ENCODE peak calls at places on chromosomes 16 and 17, in five cellular contexts. One of them, this sample, is unnamed.

GRCh38 chr17:39194089-39194984 is 3.1 kb downstream of the CACNB1 start:
- DNase-seq in natural killer cell: no peak
- DNase-seq in kidney epithelial cell: no peak
- DNase-seq in lower leg skin: no peak
- DNase-seq in GM23338: peak; percentile 75
- DNase-seq in this sample: peak; percentile 62

GRCh38 chr17:77308768-77309726 is 168.3 kb downstream of the SEC14L1 start:
- DNase-seq in natural killer cell: no peak
- DNase-seq in kidney epithelial cell: no peak
- DNase-seq in lower leg skin: peak; percentile 93
- DNase-seq in GM23338: no peak
- DNase-seq in this sample: no peak

GRCh38 chr16:88118376-88118775 is 167.1 kb downstream of the BANP start:
- DNase-seq in natural killer cell: no peak
- DNase-seq in kidney epithelial cell: no peak
- DNase-seq in lower leg skin: no peak
- DNase-seq in GM23338: no peak
- DNase-seq in this sample: no peak

GRCh38 chr16:85464342-85465305 is 148.5 kb upstream of the GSE1 start:
- DNase-seq in natural killer cell: no peak
- DNase-seq in kidney epithelial cell: no peak
- DNase-seq in lower leg skin: no peak
- DNase-seq in GM23338: no peak
- DNase-seq in this sample: no peak

GRCh38 chr17:36127199-36127881 is 23.7 kb downstream of the CCL4 start:
- DNase-seq in natural killer cell: no peak
- DNase-seq in kidney epithelial cell: no peak
- DNase-seq in lower leg skin: peak; percentile 68
- DNase-seq in GM23338: no peak
- DNase-seq in this sample: no peak

GRCh38 chr16:89798832-89799370 is 17.5 kb downstream of the FANCA start:
- DNase-seq in natural killer cell: no peak
- DNase-seq in kidney epithelial cell: no peak
- DNase-seq in lower leg skin: no peak
- DNase-seq in GM23338: no peak
- DNase-seq in this sample: no peak

GRCh38 chr16:77298638-77299360 is 99.6 kb downstream of the SYCE1L start:
- DNase-seq in natural killer cell: no peak
- DNase-seq in kidney epithelial cell: peak; percentile 98
- DNase-seq in lower leg skin: no peak
- DNase-seq in GM23338: no peak
- DNase-seq in this sample: no peak

GRCh38 chr17:68910789-68911431 is 44.3 kb downstream of the ABCA8 start:
- DNase-seq in natural killer cell: no peak
- DNase-seq in kidney epithelial cell: no peak
- DNase-seq in lower leg skin: no peak
- DNase-seq in GM23338: no peak
- DNase-seq in this sample: no peak

GRCh38 chr17:63631626-63632025 is 9.4 kb downstream of the MAP3K3 start:
- DNase-seq in natural killer cell: no peak
- DNase-seq in kidney epithelial cell: no peak
- DNase-seq in lower leg skin: no peak
- DNase-seq in GM23338: peak; percentile 19
- DNase-seq in this sample: no peak

GRCh38 chr16:72847187-72848044 is 200.5 kb downstream of the ZFHX3 start:
- DNase-seq in natural killer cell: no peak
- DNase-seq in kidney epithelial cell: no peak
- DNase-seq in lower leg skin: peak; percentile 80
- DNase-seq in GM23338: peak; percentile 73
- DNase-seq in this sample: peak; percentile 57

GRCh38 chr16:69112285-69113129 is 7.1 kb downstream of the HAS3 start:
- DNase-seq in natural killer cell: peak; percentile 29
- DNase-seq in kidney epithelial cell: no peak
- DNase-seq in lower leg skin: peak; percentile 82
- DNase-seq in GM23338: peak; percentile 87
- DNase-seq in this sample: peak; percentile 60

GRCh38 chr16:73949574-73950348 is 346.9 kb upstream of the PSMD7 start:
- DNase-seq in natural killer cell: no peak
- DNase-seq in kidney epithelial cell: peak; percentile 16
- DNase-seq in lower leg skin: no peak
- DNase-seq in GM23338: no peak
- DNase-seq in this sample: no peak

GRCh38 chr16:89300311-89300975 is 82.9 kb downstream of the ZNF778 start:
- DNase-seq in natural killer cell: no peak
- DNase-seq in kidney epithelial cell: no peak
- DNase-seq in lower leg skin: no peak
- DNase-seq in GM23338: no peak
- DNase-seq in this sample: no peak

GRCh38 chr17:44473367-44473766 is 29.8 kb downstream of the GPATCH8 start:
- DNase-seq in natural killer cell: no peak
- DNase-seq in kidney epithelial cell: peak; percentile 12
- DNase-seq in lower leg skin: no peak
- DNase-seq in GM23338: no peak
- DNase-seq in this sample: no peak

GRCh38 chr16:81329947-81330346 is 15.2 kb downstream of the GAN start:
- DNase-seq in natural killer cell: no peak
- DNase-seq in kidney epithelial cell: no peak
- DNase-seq in lower leg skin: no peak
- DNase-seq in GM23338: no peak
- DNase-seq in this sample: no peak

GRCh38 chr17:33647976-33648375 is 354.9 kb upstream of the ASIC2 start:
- DNase-seq in natural killer cell: no peak
- DNase-seq in kidney epithelial cell: no peak
- DNase-seq in lower leg skin: peak; percentile 77
- DNase-seq in GM23338: peak; percentile 67
- DNase-seq in this sample: no peak
- TF ChIP-seq CTCF in natural killer cell: no peak
- TF ChIP-seq CTCF in kidney epithelial cell: peak; percentile 38
- TF ChIP-seq CTCF in lower leg skin: no peak
- TF ChIP-seq CTCF in GM23338: peak; percentile 76
- TF ChIP-seq CTCF in this sample: peak; percentile 37

DNA sequence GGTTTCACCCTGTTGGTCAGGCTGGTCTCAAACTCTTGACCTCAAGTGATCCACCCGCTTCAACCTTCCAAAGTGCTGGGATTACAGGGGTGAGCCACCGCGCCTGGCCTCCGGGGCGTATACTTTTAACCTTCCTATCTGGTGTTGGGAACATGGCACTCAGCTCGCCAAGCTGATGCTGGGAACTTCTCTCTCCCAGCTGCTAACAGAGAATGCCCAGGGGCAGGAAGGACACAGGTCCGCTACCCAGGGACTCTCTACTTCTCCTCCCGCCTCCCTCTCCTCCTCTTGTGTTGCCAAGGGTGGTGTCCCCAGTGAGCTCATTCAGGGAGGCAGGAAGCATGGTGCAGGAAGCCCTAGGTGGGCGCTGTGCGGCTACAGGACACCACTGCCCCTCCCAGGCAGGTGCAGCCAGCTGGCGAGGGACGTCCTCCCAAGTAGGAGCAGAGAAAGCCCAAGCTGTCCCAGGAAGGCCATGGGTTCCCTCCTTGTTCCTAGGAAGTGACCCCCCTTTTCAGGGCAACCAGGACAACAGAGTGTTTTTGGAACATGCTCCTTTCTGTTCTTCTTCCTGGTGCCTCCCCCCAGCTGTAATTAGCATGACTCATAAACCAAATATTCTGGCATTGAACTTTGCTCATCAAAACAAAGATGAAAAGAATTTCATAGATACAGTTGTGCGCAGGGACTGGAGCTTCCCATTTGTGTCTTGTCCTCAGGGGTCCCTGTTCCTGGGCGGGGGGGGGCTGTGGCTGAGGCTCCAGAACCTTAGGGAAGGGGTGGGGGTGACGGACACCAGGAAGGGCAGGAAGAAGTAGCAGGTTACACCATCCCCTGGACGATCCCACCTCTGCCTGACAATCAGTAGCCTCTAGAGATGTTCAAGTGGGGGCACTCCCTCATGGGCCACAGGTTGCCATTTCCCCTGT is 2.6 kb downstream of the C1QTNF1 start:
- DNase-seq in natural killer cell: no peak
- DNase-seq in kidney epithelial cell: no peak
- DNase-seq in lower leg skin: peak; percentile 90
- DNase-seq in GM23338: no peak
- DNase-seq in this sample: no peak
- TF ChIP-seq CTCF in natural killer cell: no peak
- TF ChIP-seq CTCF in kidney epithelial cell: no peak
- TF ChIP-seq CTCF in lower leg skin: no peak
- TF ChIP-seq CTCF in GM23338: no peak
- TF ChIP-seq CTCF in this sample: no peak

DNA sequence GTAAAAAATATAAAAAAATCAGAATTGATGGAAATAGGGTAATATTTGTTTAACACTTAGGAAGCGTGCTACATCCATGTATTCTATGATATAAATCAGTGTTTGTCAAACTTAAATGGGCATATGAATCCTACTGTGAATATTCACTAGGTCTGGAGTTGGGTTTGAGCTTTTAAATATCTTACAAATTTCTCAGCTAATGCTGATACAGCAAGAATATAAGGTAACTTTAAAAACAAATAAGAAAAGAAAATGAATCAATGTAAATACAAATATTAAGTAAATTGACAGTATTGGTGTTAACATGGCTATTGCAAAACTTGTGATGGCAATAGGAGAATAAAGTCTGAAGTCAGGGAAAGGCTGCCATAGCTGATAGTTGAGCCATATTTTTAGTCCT is 3.6 kb downstream of the MYH13 start:
- DNase-seq in natural killer cell: no peak
- DNase-seq in kidney epithelial cell: no peak
- DNase-seq in lower leg skin: no peak
- DNase-seq in GM23338: no peak
- DNase-seq in this sample: no peak
- TF ChIP-seq CTCF in natural killer cell: no peak
- TF ChIP-seq CTCF in kidney epithelial cell: no peak
- TF ChIP-seq CTCF in lower leg skin: no peak
- TF ChIP-seq CTCF in GM23338: no peak
- TF ChIP-seq CTCF in this sample: no peak

DNA sequence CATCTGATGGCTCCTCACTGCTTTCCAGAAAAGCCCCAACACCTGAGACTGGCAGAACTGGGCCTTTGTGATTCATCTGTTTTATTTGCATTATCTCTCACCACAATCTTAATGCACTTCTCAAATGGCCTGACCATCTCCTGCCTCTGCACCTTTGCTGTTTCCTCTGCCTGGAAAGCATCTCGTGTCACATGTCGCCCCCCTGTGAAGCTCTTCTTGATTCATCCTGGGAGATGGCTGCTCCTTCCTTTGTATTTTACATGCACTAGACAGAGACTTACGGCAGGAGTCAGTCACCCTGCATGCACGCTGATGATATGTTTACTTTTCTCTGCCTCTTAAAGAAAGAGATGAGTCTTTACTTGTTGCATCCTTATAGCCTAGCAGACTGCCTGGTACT is 30.0 kb downstream of the HNF1B start:
- DNase-seq in natural killer cell: no peak
- DNase-seq in kidney epithelial cell: no peak
- DNase-seq in lower leg skin: no peak
- DNase-seq in GM23338: no peak
- DNase-seq in this sample: no peak
- TF ChIP-seq CTCF in natural killer cell: no peak
- TF ChIP-seq CTCF in kidney epithelial cell: no peak
- TF ChIP-seq CTCF in lower leg skin: no peak
- TF ChIP-seq CTCF in GM23338: no peak
- TF ChIP-seq CTCF in this sample: no peak

GRCh38 chr17:57869599-57870282 is 19.9 kb upstream of the MRPS23 start:
- DNase-seq in natural killer cell: no peak
- DNase-seq in kidney epithelial cell: no peak
- DNase-seq in lower leg skin: no peak
- DNase-seq in GM23338: no peak
- DNase-seq in this sample: no peak

GRCh38 chr17:57866723-57867122 is 16.9 kb upstream of the MRPS23 start:
- DNase-seq in natural killer cell: no peak
- DNase-seq in kidney epithelial cell: no peak
- DNase-seq in lower leg skin: no peak
- DNase-seq in GM23338: no peak
- DNase-seq in this sample: no peak

GRCh38 chr17:57868775-57869598 is 19.1 kb upstream of the MRPS23 start:
- DNase-seq in natural killer cell: no peak
- DNase-seq in kidney epithelial cell: no peak
- DNase-seq in lower leg skin: no peak
- DNase-seq in GM23338: no peak
- DNase-seq in this sample: peak; percentile 93

GRCh38 chr17:57867126-57867525 is 17.3 kb upstream of the MRPS23 start:
- DNase-seq in natural killer cell: no peak
- DNase-seq in kidney epithelial cell: no peak
- DNase-seq in lower leg skin: no peak
- DNase-seq in GM23338: no peak
- DNase-seq in this sample: no peak

GRCh38 chr17:57868007-57868774 is 18.3 kb upstream of the MRPS23 start:
- DNase-seq in natural killer cell: no peak
- DNase-seq in kidney epithelial cell: no peak
- DNase-seq in lower leg skin: peak; percentile 95
- DNase-seq in GM23338: peak; percentile 86
- DNase-seq in this sample: peak; percentile 98
- TF ChIP-seq CTCF in natural killer cell: no peak
- TF ChIP-seq CTCF in kidney epithelial cell: peak; percentile 57
- TF ChIP-seq CTCF in lower leg skin: no peak
- TF ChIP-seq CTCF in GM23338: peak; percentile 64
- TF ChIP-seq CTCF in this sample: peak; percentile 20

DNA sequence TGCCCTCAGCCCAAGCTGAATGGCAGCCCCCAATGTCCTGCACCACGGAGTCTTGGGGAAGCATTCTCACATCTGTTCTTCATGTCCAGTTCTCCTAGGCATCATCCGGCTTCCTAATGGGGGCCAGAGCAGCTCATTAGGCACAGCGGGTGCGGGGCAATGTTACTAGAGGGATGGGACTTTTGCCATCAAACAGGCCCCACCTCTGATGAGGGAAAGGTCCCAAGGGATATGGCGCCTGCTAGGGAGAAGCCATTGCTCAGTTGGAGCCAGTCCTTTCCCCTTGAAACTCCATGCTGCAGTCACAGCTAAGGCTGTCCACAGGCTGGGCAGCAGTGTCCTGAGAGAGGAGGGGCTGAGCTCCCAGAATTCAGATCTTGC is 1.7 kb upstream of the DPH1 start:
- DNase-seq in natural killer cell: no peak
- DNase-seq in kidney epithelial cell: no peak
- DNase-seq in lower leg skin: no peak
- DNase-seq in GM23338: no peak
- DNase-seq in this sample: no peak
- TF ChIP-seq CTCF in natural killer cell: no peak
- TF ChIP-seq CTCF in kidney epithelial cell: no peak
- TF ChIP-seq CTCF in lower leg skin: no peak
- TF ChIP-seq CTCF in GM23338: no peak
- TF ChIP-seq CTCF in this sample: no peak

DNA sequence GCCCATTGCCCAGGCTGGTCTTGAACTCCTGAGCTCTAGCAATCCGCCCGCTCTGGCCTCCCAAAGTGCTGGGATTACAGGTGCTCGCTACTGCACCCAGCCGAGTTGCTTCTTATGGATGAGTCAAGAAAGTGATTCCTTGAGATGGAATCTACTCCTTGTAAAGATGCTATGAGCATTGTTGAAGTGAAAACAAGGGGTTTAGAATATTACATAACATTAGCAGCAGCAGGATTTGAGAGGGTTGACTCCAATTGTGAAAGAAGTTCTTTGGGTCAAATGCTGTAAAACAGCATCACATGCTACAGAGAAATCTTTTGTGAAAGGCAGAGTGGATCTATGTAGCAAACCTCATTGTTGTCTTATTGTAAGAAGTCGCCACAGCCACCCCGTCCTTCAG is 72.7 kb downstream of the NT5M start:
- DNase-seq in natural killer cell: no peak
- DNase-seq in kidney epithelial cell: no peak
- DNase-seq in lower leg skin: no peak
- DNase-seq in GM23338: no peak
- DNase-seq in this sample: no peak
- TF ChIP-seq CTCF in natural killer cell: no peak
- TF ChIP-seq CTCF in kidney epithelial cell: no peak
- TF ChIP-seq CTCF in lower leg skin: no peak
- TF ChIP-seq CTCF in GM23338: no peak
- TF ChIP-seq CTCF in this sample: no peak